ENCODE peak calls at places on chromosomes 1 and 21, in five cellular contexts. One of them, this sample, is unnamed.
A peak's percentile ranks its signal among the peaks of the same experiment; 100 is the strongest.

GRCh38 chr1:41809716-41810115 is 109.0 kb downstream of the HIVEP3 start:
- DNase-seq in iPS DF 6.9: no peak
- DNase-seq in naive thymus-derived CD8-positive, alpha-beta T cell: no peak
- DNase-seq in stimulated activated CD4-positive, alpha-beta T cell treated with anti-CD3 and anti-CD28 coated beads, Interleukin-12 subunit alpha, Interleukin-12 subunit beta, amount 100 ng/mL, for 48 hours: no peak
- DNase-seq in NCI-H1105: no peak
- DNase-seq in this sample: no peak

GRCh38 chr1:2946291-2946690 is 75.0 kb upstream of the ACTRT2 start:
- DNase-seq in iPS DF 6.9: no peak
- DNase-seq in naive thymus-derived CD8-positive, alpha-beta T cell: no peak
- DNase-seq in stimulated activated CD4-positive, alpha-beta T cell treated with anti-CD3 and anti-CD28 coated beads, Interleukin-12 subunit alpha, Interleukin-12 subunit beta, amount 100 ng/mL, for 48 hours: no peak
- DNase-seq in NCI-H1105: no peak
- DNase-seq in this sample: no peak

GRCh38 chr1:10637833-10638558 is 158.4 kb downstream of the CASZ1 start:
- DNase-seq in iPS DF 6.9: no peak
- DNase-seq in naive thymus-derived CD8-positive, alpha-beta T cell: no peak
- DNase-seq in stimulated activated CD4-positive, alpha-beta T cell treated with anti-CD3 and anti-CD28 coated beads, Interleukin-12 subunit alpha, Interleukin-12 subunit beta, amount 100 ng/mL, for 48 hours: no peak
- DNase-seq in NCI-H1105: no peak
- DNase-seq in this sample: no peak

GRCh38 chr1:202752799-202753198 is 42.5 kb upstream of the SYT2 start:
- DNase-seq in iPS DF 6.9: no peak
- DNase-seq in naive thymus-derived CD8-positive, alpha-beta T cell: no peak
- DNase-seq in stimulated activated CD4-positive, alpha-beta T cell treated with anti-CD3 and anti-CD28 coated beads, Interleukin-12 subunit alpha, Interleukin-12 subunit beta, amount 100 ng/mL, for 48 hours: no peak
- DNase-seq in NCI-H1105: no peak
- DNase-seq in this sample: no peak

GRCh38 chr1:208079161-208079560 is 165.0 kb downstream of the PLXNA2 start:
- DNase-seq in iPS DF 6.9: no peak
- DNase-seq in naive thymus-derived CD8-positive, alpha-beta T cell: no peak
- DNase-seq in stimulated activated CD4-positive, alpha-beta T cell treated with anti-CD3 and anti-CD28 coated beads, Interleukin-12 subunit alpha, Interleukin-12 subunit beta, amount 100 ng/mL, for 48 hours: no peak
- DNase-seq in NCI-H1105: no peak
- DNase-seq in this sample: no peak

GRCh38 chr1:116139592-116140134 is 28.5 kb downstream of the MAB21L3 start:
- DNase-seq in iPS DF 6.9: no peak
- DNase-seq in naive thymus-derived CD8-positive, alpha-beta T cell: no peak
- DNase-seq in stimulated activated CD4-positive, alpha-beta T cell treated with anti-CD3 and anti-CD28 coated beads, Interleukin-12 subunit alpha, Interleukin-12 subunit beta, amount 100 ng/mL, for 48 hours: no peak
- DNase-seq in NCI-H1105: no peak
- DNase-seq in this sample: no peak

GRCh38 chr1:30807318-30808066 is 49.9 kb upstream of the LAPTM5 start:
- DNase-seq in iPS DF 6.9: no peak
- DNase-seq in naive thymus-derived CD8-positive, alpha-beta T cell: no peak
- DNase-seq in stimulated activated CD4-positive, alpha-beta T cell treated with anti-CD3 and anti-CD28 coated beads, Interleukin-12 subunit alpha, Interleukin-12 subunit beta, amount 100 ng/mL, for 48 hours: no peak
- DNase-seq in NCI-H1105: peak; percentile 95
- DNase-seq in this sample: no peak

GRCh38 chr1:167022384-167022783 is 33.3 kb downstream of the MAEL start:
- DNase-seq in iPS DF 6.9: no peak
- DNase-seq in naive thymus-derived CD8-positive, alpha-beta T cell: no peak
- DNase-seq in stimulated activated CD4-positive, alpha-beta T cell treated with anti-CD3 and anti-CD28 coated beads, Interleukin-12 subunit alpha, Interleukin-12 subunit beta, amount 100 ng/mL, for 48 hours: no peak
- DNase-seq in NCI-H1105: no peak
- DNase-seq in this sample: no peak

GRCh38 chr1:159089184-159089791 is 12.7 kb upstream of the AIM2 start:
- DNase-seq in iPS DF 6.9: peak; percentile 20
- DNase-seq in naive thymus-derived CD8-positive, alpha-beta T cell: peak; percentile 12
- DNase-seq in stimulated activated CD4-positive, alpha-beta T cell treated with anti-CD3 and anti-CD28 coated beads, Interleukin-12 subunit alpha, Interleukin-12 subunit beta, amount 100 ng/mL, for 48 hours: no peak
- DNase-seq in NCI-H1105: no peak
- DNase-seq in this sample: no peak

GRCh38 chr1:214510477-214510876 is 40.9 kb downstream of the PTPN14 start:
- DNase-seq in iPS DF 6.9: no peak
- DNase-seq in naive thymus-derived CD8-positive, alpha-beta T cell: no peak
- DNase-seq in stimulated activated CD4-positive, alpha-beta T cell treated with anti-CD3 and anti-CD28 coated beads, Interleukin-12 subunit alpha, Interleukin-12 subunit beta, amount 100 ng/mL, for 48 hours: no peak
- DNase-seq in NCI-H1105: no peak
- DNase-seq in this sample: no peak

GRCh38 chr1:184418955-184419733 is 32.3 kb downstream of the C1orf21 start:
- DNase-seq in iPS DF 6.9: no peak
- DNase-seq in naive thymus-derived CD8-positive, alpha-beta T cell: no peak
- DNase-seq in stimulated activated CD4-positive, alpha-beta T cell treated with anti-CD3 and anti-CD28 coated beads, Interleukin-12 subunit alpha, Interleukin-12 subunit beta, amount 100 ng/mL, for 48 hours: no peak
- DNase-seq in NCI-H1105: no peak
- DNase-seq in this sample: no peak

GRCh38 chr1:7454052-7454815 is 316.9 kb upstream of the VAMP3 start:
- DNase-seq in iPS DF 6.9: no peak
- DNase-seq in naive thymus-derived CD8-positive, alpha-beta T cell: no peak
- DNase-seq in stimulated activated CD4-positive, alpha-beta T cell treated with anti-CD3 and anti-CD28 coated beads, Interleukin-12 subunit alpha, Interleukin-12 subunit beta, amount 100 ng/mL, for 48 hours: no peak
- DNase-seq in NCI-H1105: no peak
- DNase-seq in this sample: no peak

GRCh38 chr1:17194981-17195528 is 9.9 kb upstream of the PADI1 start:
- DNase-seq in iPS DF 6.9: no peak
- DNase-seq in naive thymus-derived CD8-positive, alpha-beta T cell: no peak
- DNase-seq in stimulated activated CD4-positive, alpha-beta T cell treated with anti-CD3 and anti-CD28 coated beads, Interleukin-12 subunit alpha, Interleukin-12 subunit beta, amount 100 ng/mL, for 48 hours: no peak
- DNase-seq in NCI-H1105: no peak
- DNase-seq in this sample: no peak

GRCh38 chr1:113250161-113250560 is 140.2 kb upstream of the MAGI3 start:
- DNase-seq in iPS DF 6.9: no peak
- DNase-seq in naive thymus-derived CD8-positive, alpha-beta T cell: no peak
- DNase-seq in stimulated activated CD4-positive, alpha-beta T cell treated with anti-CD3 and anti-CD28 coated beads, Interleukin-12 subunit alpha, Interleukin-12 subunit beta, amount 100 ng/mL, for 48 hours: no peak
- DNase-seq in NCI-H1105: no peak
- DNase-seq in this sample: no peak

GRCh38 chr1:238892612-238893011 is 493.8 kb upstream of the CHRM3 start:
- DNase-seq in iPS DF 6.9: no peak
- DNase-seq in naive thymus-derived CD8-positive, alpha-beta T cell: no peak
- DNase-seq in stimulated activated CD4-positive, alpha-beta T cell treated with anti-CD3 and anti-CD28 coated beads, Interleukin-12 subunit alpha, Interleukin-12 subunit beta, amount 100 ng/mL, for 48 hours: no peak
- DNase-seq in NCI-H1105: no peak
- DNase-seq in this sample: no peak

GRCh38 chr1:94949681-94950661 is 23.1 kb upstream of the CNN3 start:
- DNase-seq in iPS DF 6.9: no peak
- DNase-seq in naive thymus-derived CD8-positive, alpha-beta T cell: no peak
- DNase-seq in stimulated activated CD4-positive, alpha-beta T cell treated with anti-CD3 and anti-CD28 coated beads, Interleukin-12 subunit alpha, Interleukin-12 subunit beta, amount 100 ng/mL, for 48 hours: no peak
- DNase-seq in NCI-H1105: peak; percentile 87
- DNase-seq in this sample: no peak

GRCh38 chr1:80988896-80989295 is 811.8 kb upstream of the ADGRL2 start:
- DNase-seq in iPS DF 6.9: no peak
- DNase-seq in naive thymus-derived CD8-positive, alpha-beta T cell: no peak
- DNase-seq in stimulated activated CD4-positive, alpha-beta T cell treated with anti-CD3 and anti-CD28 coated beads, Interleukin-12 subunit alpha, Interleukin-12 subunit beta, amount 100 ng/mL, for 48 hours: no peak
- DNase-seq in NCI-H1105: no peak
- DNase-seq in this sample: no peak

GRCh38 chr1:81149649-81150335 is 650.9 kb upstream of the ADGRL2 start:
- DNase-seq in iPS DF 6.9: no peak
- DNase-seq in naive thymus-derived CD8-positive, alpha-beta T cell: no peak
- DNase-seq in stimulated activated CD4-positive, alpha-beta T cell treated with anti-CD3 and anti-CD28 coated beads, Interleukin-12 subunit alpha, Interleukin-12 subunit beta, amount 100 ng/mL, for 48 hours: no peak
- DNase-seq in NCI-H1105: no peak
- DNase-seq in this sample: no peak

GRCh38 chr1:231420959-231421615 is 1.0 kb downstream of the EGLN1 start:
- DNase-seq in iPS DF 6.9: no peak
- DNase-seq in naive thymus-derived CD8-positive, alpha-beta T cell: peak; percentile 38
- DNase-seq in stimulated activated CD4-positive, alpha-beta T cell treated with anti-CD3 and anti-CD28 coated beads, Interleukin-12 subunit alpha, Interleukin-12 subunit beta, amount 100 ng/mL, for 48 hours: no peak
- DNase-seq in NCI-H1105: peak; percentile 4
- DNase-seq in this sample: no peak

GRCh38 chr1:206050655-206051235 is 2.2 kb upstream of the RHEX start:
- DNase-seq in iPS DF 6.9: no peak
- DNase-seq in naive thymus-derived CD8-positive, alpha-beta T cell: no peak
- DNase-seq in stimulated activated CD4-positive, alpha-beta T cell treated with anti-CD3 and anti-CD28 coated beads, Interleukin-12 subunit alpha, Interleukin-12 subunit beta, amount 100 ng/mL, for 48 hours: peak; percentile 21
- DNase-seq in NCI-H1105: no peak
- DNase-seq in this sample: no peak

GRCh38 chr1:59156031-59156430 is 140.9 kb upstream of the FGGY start:
- DNase-seq in iPS DF 6.9: no peak
- DNase-seq in naive thymus-derived CD8-positive, alpha-beta T cell: no peak
- DNase-seq in stimulated activated CD4-positive, alpha-beta T cell treated with anti-CD3 and anti-CD28 coated beads, Interleukin-12 subunit alpha, Interleukin-12 subunit beta, amount 100 ng/mL, for 48 hours: no peak
- DNase-seq in NCI-H1105: no peak
- DNase-seq in this sample: no peak

GRCh38 chr1:175656416-175656815 is 87.0 kb downstream of the TNR start:
- DNase-seq in iPS DF 6.9: no peak
- DNase-seq in naive thymus-derived CD8-positive, alpha-beta T cell: no peak
- DNase-seq in stimulated activated CD4-positive, alpha-beta T cell treated with anti-CD3 and anti-CD28 coated beads, Interleukin-12 subunit alpha, Interleukin-12 subunit beta, amount 100 ng/mL, for 48 hours: no peak
- DNase-seq in NCI-H1105: no peak
- DNase-seq in this sample: no peak

GRCh38 chr1:178189814-178190213 is 95.9 kb downstream of the RASAL2 start:
- DNase-seq in iPS DF 6.9: peak; percentile 52
- DNase-seq in naive thymus-derived CD8-positive, alpha-beta T cell: no peak
- DNase-seq in stimulated activated CD4-positive, alpha-beta T cell treated with anti-CD3 and anti-CD28 coated beads, Interleukin-12 subunit alpha, Interleukin-12 subunit beta, amount 100 ng/mL, for 48 hours: no peak
- DNase-seq in NCI-H1105: peak; percentile 1
- DNase-seq in this sample: no peak

GRCh38 chr1:77582905-77583304 is 99.6 kb downstream of the ZZZ3 start:
- DNase-seq in iPS DF 6.9: no peak
- DNase-seq in naive thymus-derived CD8-positive, alpha-beta T cell: no peak
- DNase-seq in stimulated activated CD4-positive, alpha-beta T cell treated with anti-CD3 and anti-CD28 coated beads, Interleukin-12 subunit alpha, Interleukin-12 subunit beta, amount 100 ng/mL, for 48 hours: no peak
- DNase-seq in NCI-H1105: no peak
- DNase-seq in this sample: no peak

GRCh38 chr1:153525088-153525713 is 10.6 kb downstream of the S100A6 start:
- DNase-seq in iPS DF 6.9: no peak
- DNase-seq in naive thymus-derived CD8-positive, alpha-beta T cell: no peak
- DNase-seq in stimulated activated CD4-positive, alpha-beta T cell treated with anti-CD3 and anti-CD28 coated beads, Interleukin-12 subunit alpha, Interleukin-12 subunit beta, amount 100 ng/mL, for 48 hours: no peak
- DNase-seq in NCI-H1105: no peak
- DNase-seq in this sample: no peak

GRCh38 chr1:236727521-236727920 is 41.2 kb downstream of the ACTN2 start:
- DNase-seq in iPS DF 6.9: no peak
- DNase-seq in naive thymus-derived CD8-positive, alpha-beta T cell: no peak
- DNase-seq in stimulated activated CD4-positive, alpha-beta T cell treated with anti-CD3 and anti-CD28 coated beads, Interleukin-12 subunit alpha, Interleukin-12 subunit beta, amount 100 ng/mL, for 48 hours: no peak
- DNase-seq in NCI-H1105: no peak
- DNase-seq in this sample: no peak

GRCh38 chr21:15894596-15894995 is 164.8 kb downstream of the USP25 start:
- DNase-seq in iPS DF 6.9: no peak
- DNase-seq in naive thymus-derived CD8-positive, alpha-beta T cell: no peak
- DNase-seq in stimulated activated CD4-positive, alpha-beta T cell treated with anti-CD3 and anti-CD28 coated beads, Interleukin-12 subunit alpha, Interleukin-12 subunit beta, amount 100 ng/mL, for 48 hours: no peak
- DNase-seq in NCI-H1105: no peak
- DNase-seq in this sample: no peak

GRCh38 chr1:52677407-52677806 is 20.7 kb downstream of the COA7 start:
- DNase-seq in iPS DF 6.9: no peak
- DNase-seq in naive thymus-derived CD8-positive, alpha-beta T cell: no peak
- DNase-seq in stimulated activated CD4-positive, alpha-beta T cell treated with anti-CD3 and anti-CD28 coated beads, Interleukin-12 subunit alpha, Interleukin-12 subunit beta, amount 100 ng/mL, for 48 hours: no peak
- DNase-seq in NCI-H1105: no peak
- DNase-seq in this sample: no peak

GRCh38 chr1:229380514-229381160 is 37.8 kb upstream of the CCSAP start:
- DNase-seq in iPS DF 6.9: no peak
- DNase-seq in naive thymus-derived CD8-positive, alpha-beta T cell: no peak
- DNase-seq in stimulated activated CD4-positive, alpha-beta T cell treated with anti-CD3 and anti-CD28 coated beads, Interleukin-12 subunit alpha, Interleukin-12 subunit beta, amount 100 ng/mL, for 48 hours: no peak
- DNase-seq in NCI-H1105: peak; percentile 30
- DNase-seq in this sample: no peak

GRCh38 chr21:44526096-44526997 is 13.6 kb downstream of the KRTAP10-1 start:
- DNase-seq in iPS DF 6.9: no peak
- DNase-seq in naive thymus-derived CD8-positive, alpha-beta T cell: no peak
- DNase-seq in stimulated activated CD4-positive, alpha-beta T cell treated with anti-CD3 and anti-CD28 coated beads, Interleukin-12 subunit alpha, Interleukin-12 subunit beta, amount 100 ng/mL, for 48 hours: no peak
- DNase-seq in NCI-H1105: no peak
- DNase-seq in this sample: no peak

GRCh38 chr1:59198565-59198964 is 98.3 kb upstream of the FGGY start:
- DNase-seq in iPS DF 6.9: no peak
- DNase-seq in naive thymus-derived CD8-positive, alpha-beta T cell: no peak
- DNase-seq in stimulated activated CD4-positive, alpha-beta T cell treated with anti-CD3 and anti-CD28 coated beads, Interleukin-12 subunit alpha, Interleukin-12 subunit beta, amount 100 ng/mL, for 48 hours: no peak
- DNase-seq in NCI-H1105: no peak
- DNase-seq in this sample: no peak

GRCh38 chr1:37723390-37724078 is 31.2 kb downstream of the CDCA8 start:
- DNase-seq in iPS DF 6.9: no peak
- DNase-seq in naive thymus-derived CD8-positive, alpha-beta T cell: no peak
- DNase-seq in stimulated activated CD4-positive, alpha-beta T cell treated with anti-CD3 and anti-CD28 coated beads, Interleukin-12 subunit alpha, Interleukin-12 subunit beta, amount 100 ng/mL, for 48 hours: no peak
- DNase-seq in NCI-H1105: no peak
- DNase-seq in this sample: no peak

GRCh38 chr1:70487910-70488665 is 77.0 kb downstream of the CTH start:
- DNase-seq in iPS DF 6.9: peak; percentile 74
- DNase-seq in naive thymus-derived CD8-positive, alpha-beta T cell: no peak
- DNase-seq in stimulated activated CD4-positive, alpha-beta T cell treated with anti-CD3 and anti-CD28 coated beads, Interleukin-12 subunit alpha, Interleukin-12 subunit beta, amount 100 ng/mL, for 48 hours: no peak
- DNase-seq in NCI-H1105: no peak
- DNase-seq in this sample: no peak

GRCh38 chr1:19901653-19902052 is 19.5 kb downstream of the OTUD3 start:
- DNase-seq in iPS DF 6.9: no peak
- DNase-seq in naive thymus-derived CD8-positive, alpha-beta T cell: no peak
- DNase-seq in stimulated activated CD4-positive, alpha-beta T cell treated with anti-CD3 and anti-CD28 coated beads, Interleukin-12 subunit alpha, Interleukin-12 subunit beta, amount 100 ng/mL, for 48 hours: no peak
- DNase-seq in NCI-H1105: no peak
- DNase-seq in this sample: no peak

GRCh38 chr1:59136541-59137335 is 160.2 kb upstream of the FGGY start:
- DNase-seq in iPS DF 6.9: no peak
- DNase-seq in naive thymus-derived CD8-positive, alpha-beta T cell: no peak
- DNase-seq in stimulated activated CD4-positive, alpha-beta T cell treated with anti-CD3 and anti-CD28 coated beads, Interleukin-12 subunit alpha, Interleukin-12 subunit beta, amount 100 ng/mL, for 48 hours: no peak
- DNase-seq in NCI-H1105: no peak
- DNase-seq in this sample: no peak

GRCh38 chr21:37483776-37484175 is 117.2 kb downstream of the DYRK1A start:
- DNase-seq in iPS DF 6.9: no peak
- DNase-seq in naive thymus-derived CD8-positive, alpha-beta T cell: no peak
- DNase-seq in stimulated activated CD4-positive, alpha-beta T cell treated with anti-CD3 and anti-CD28 coated beads, Interleukin-12 subunit alpha, Interleukin-12 subunit beta, amount 100 ng/mL, for 48 hours: no peak
- DNase-seq in NCI-H1105: no peak
- DNase-seq in this sample: no peak

GRCh38 chr21:38355992-38356781 is 99.4 kb downstream of the KCNJ15 start:
- DNase-seq in iPS DF 6.9: peak; percentile 79
- DNase-seq in naive thymus-derived CD8-positive, alpha-beta T cell: peak; percentile 51
- DNase-seq in stimulated activated CD4-positive, alpha-beta T cell treated with anti-CD3 and anti-CD28 coated beads, Interleukin-12 subunit alpha, Interleukin-12 subunit beta, amount 100 ng/mL, for 48 hours: peak; percentile 70
- DNase-seq in NCI-H1105: peak; percentile 57
- DNase-seq in this sample: peak; percentile 38

GRCh38 chr1:168136709-168137514 is at the start of gene GPR161:
- DNase-seq in iPS DF 6.9: no peak
- DNase-seq in naive thymus-derived CD8-positive, alpha-beta T cell: peak; percentile 28
- DNase-seq in stimulated activated CD4-positive, alpha-beta T cell treated with anti-CD3 and anti-CD28 coated beads, Interleukin-12 subunit alpha, Interleukin-12 subunit beta, amount 100 ng/mL, for 48 hours: no peak
- DNase-seq in NCI-H1105: peak; percentile 28
- DNase-seq in this sample: no peak

GRCh38 chr1:151478140-151478812 is 19.0 kb upstream of the POGZ start:
- DNase-seq in iPS DF 6.9: no peak
- DNase-seq in naive thymus-derived CD8-positive, alpha-beta T cell: no peak
- DNase-seq in stimulated activated CD4-positive, alpha-beta T cell treated with anti-CD3 and anti-CD28 coated beads, Interleukin-12 subunit alpha, Interleukin-12 subunit beta, amount 100 ng/mL, for 48 hours: no peak
- DNase-seq in NCI-H1105: no peak
- DNase-seq in this sample: no peak

GRCh38 chr21:33196956-33197374 is 32.8 kb upstream of the IFNAR2 start:
- DNase-seq in iPS DF 6.9: peak; percentile 74
- DNase-seq in naive thymus-derived CD8-positive, alpha-beta T cell: peak; percentile 58
- DNase-seq in stimulated activated CD4-positive, alpha-beta T cell treated with anti-CD3 and anti-CD28 coated beads, Interleukin-12 subunit alpha, Interleukin-12 subunit beta, amount 100 ng/mL, for 48 hours: no peak
- DNase-seq in NCI-H1105: peak; percentile 69
- DNase-seq in this sample: peak; percentile 36

This sample was measured in effector CD8-positive, alpha-beta T cell.